ENCODE peak calls at places on chromosomes 13 and 19, in seven cellular contexts. A is SK-N-SH, D is HepG2, Q is H1, S is HCT116, X is K562, R is GM12878. B is an unnamed sample.

GRCh38 chr13:51035469-51035868 is 75.6 kb downstream of the C13orf42 start:
- DNase-seq in S (no peak), Q (no peak), A (no peak), R (no peak), X (no peak), D (no peak), B (no peak)

GRCh38 chr13:51380269-51380668 is 40.8 kb downstream of the SERPINE3 start:
- DNase-seq in S (no peak), X (no peak), D (no peak), Q (no peak), A (no peak), R (no peak), B (no peak)

GRCh38 chr19:4896372-4896771 is 6.3 kb downstream of the ARRDC5 start:
- DNase-seq in R (no peak), Q (no peak), A (no peak), S (no peak), D (no peak), X (no peak), B (no peak)

GRCh38 chr13:98802999-98803666 is 50.7 kb upstream of the SLC15A1 start:
- DNase-seq in D (no peak), X (no peak), Q (no peak), R (no peak), A (no peak), S (no peak), B (no peak)

GRCh38 chr19:36417752-36418286 is 625 bp downstream of the ZFP82 start:
- DNase-seq in D (no peak), Q (no peak), A (no peak), S (no peak), X (peak), R (no peak), B (no peak)

GRCh38 chr13:41019027-41019487 is at the start of gene ELF1:
- DNase-seq in Q (no peak), S (peak), A (no peak), R (peak), D (peak), X (peak), B (peak)

GRCh38 chr13:100044936-100045335 is 44.0 kb upstream of the PCCA start:
- DNase-seq in R (no peak), S (no peak), A (no peak), D (peak), Q (no peak), X (no peak), B (no peak)

GRCh38 chr19:10820173-10820572 is 15.8 kb downstream of the TMED1 start:
- DNase-seq in D (no peak), R (no peak), A (peak), S (no peak), Q (no peak), X (peak), B (no peak)

GRCh38 chr13:76778906-76779305 is 107.3 kb downstream of the KCTD12 start:
- DNase-seq in D (no peak), X (no peak), R (no peak), Q (no peak), A (no peak), S (no peak), B (no peak)

GRCh38 chr13:101661839-101662238 is 209.4 kb downstream of the ITGBL1 start:
- DNase-seq in A (no peak), R (no peak), Q (no peak), X (no peak), D (no peak), S (no peak), B (no peak)

GRCh38 chr19:3776479-3777040 is 4.5 kb upstream of the RAX2 start:
- DNase-seq in D (no peak), X (no peak), Q (no peak), A (no peak), R (no peak), S (no peak), B (no peak)

GRCh38 chr13:109584844-109585361 is 201.5 kb downstream of the IRS2 start:
- DNase-seq in S (no peak), X (no peak), Q (no peak), D (no peak), R (no peak), A (no peak), B (peak)

GRCh38 chr19:47826800-47827199 is 5.1 kb downstream of the CRX start:
- DNase-seq in S (no peak), R (no peak), X (no peak), A (no peak), Q (no peak), D (no peak), B (no peak)

GRCh38 chr19:45276284-45276687 is 25.2 kb downstream of the MARK4 start:
- DNase-seq in A (peak), D (peak), Q (no peak), R (no peak), S (no peak), X (no peak), B (no peak)

GRCh38 chr19:45976180-45976579 is 2.5 kb upstream of the NOVA2 start:
- DNase-seq in A (no peak), R (no peak), D (no peak), S (no peak), Q (no peak), X (no peak), B (no peak)

GRCh38 chr19:47039239-47039874 is 9.1 kb downstream of the TMEM160 start:
- DNase-seq in A (no peak), S (no peak), D (no peak), Q (no peak), X (no peak), R (no peak), B (no peak)

GRCh38 chr19:4108767-4109625 is 14.9 kb downstream of the MAP2K2 start:
- DNase-seq in Q (no peak), R (peak), A (no peak), X (no peak), S (no peak), D (no peak), B (no peak)

GRCh38 chr13:41284512-41285288 is 21.3 kb upstream of the MTRF1 start:
- DNase-seq in S (peak), R (no peak), D (peak), A (no peak), X (no peak), Q (no peak), B (peak)

GRCh38 chr19:45939792-45940514 is 25.4 kb upstream of the NANOS2 start:
- DNase-seq in S (no peak), D (no peak), Q (no peak), R (no peak), A (no peak), X (no peak), B (no peak)

GRCh38 chr13:107665926-107666458 is 549.3 kb downstream of the LIG4 start:
- DNase-seq in S (no peak), D (no peak), X (no peak), Q (no peak), A (no peak), R (no peak), B (no peak)

GRCh38 chr19:4988770-4989251 is 19.9 kb downstream of the KDM4B start:
- DNase-seq in D (no peak), S (no peak), A (no peak), Q (no peak), R (no peak), X (no peak), B (no peak)

GRCh38 chr13:51995677-51996551 is 15.3 kb downstream of the ATP7B start:
- DNase-seq in X (peak), D (no peak), A (no peak), S (no peak), Q (no peak), R (no peak), B (peak)

GRCh38 chr13:50115695-50116094 is 100.5 kb downstream of the KCNRG start:
- DNase-seq in X (no peak), A (no peak), D (no peak), Q (no peak), S (no peak), R (no peak), B (no peak)

GRCh38 chr19:35299523-35300339 is 7.8 kb downstream of the MAG start:
- DNase-seq in D (no peak), R (no peak), S (no peak), X (peak), A (peak), Q (no peak), B (no peak)

GRCh38 chr13:112893570-112894422 is 75.2 kb upstream of the MCF2L start:
- DNase-seq in R (no peak), X (peak), D (peak), S (no peak), Q (peak), A (peak), B (peak)

GRCh38 chr19:2887391-2887914 is 13.3 kb upstream of the ZNF57 start:
- DNase-seq in D (peak), Q (no peak), A (peak), R (no peak), X (peak), S (peak), B (peak)

GRCh38 chr19:4844348-4845179 is 13.1 kb upstream of the TICAM1 start:
- DNase-seq in S (no peak), Q (no peak), X (no peak), A (no peak), R (no peak), D (peak), B (no peak)

GRCh38 chr13:48772908-48773307 is 119.2 kb downstream of the CYSLTR2 start:
- DNase-seq in D (no peak), R (no peak), S (no peak), X (no peak), Q (no peak), A (no peak), B (no peak)

GRCh38 chr13:21137696-21138095 is 38.7 kb downstream of the SKA3 start:
- DNase-seq in X (no peak), Q (no peak), S (peak), A (no peak), D (peak), R (no peak), B (no peak)
- TF ChIP-seq JUND in X (peak), Q (no peak), S (peak), A (no peak), D (no peak), R (no peak), B (no peak)

GRCh38 chr13:32829269-32829668 is 187.0 kb upstream of the KL start:
- DNase-seq in X (no peak), A (no peak), R (no peak), Q (no peak), S (no peak), D (no peak), B (no peak)
- TF ChIP-seq JUND in X (no peak), A (no peak), R (no peak), Q (no peak), S (no peak), D (no peak), B (no peak)

GRCh38 chr19:1111641-1112253 is 8.0 kb downstream of the GPX4 start:
- DNase-seq in S (no peak), D (no peak), A (no peak), X (no peak), Q (no peak), R (no peak), B (no peak)
- TF ChIP-seq JUND in S (no peak), D (no peak), A (no peak), X (no peak), Q (no peak), R (no peak), B (no peak)

GRCh38 chr19:41706741-41707501 is 1.5 kb upstream of the CEACAM5 start:
- DNase-seq in R (peak), D (peak), X (peak), A (peak), Q (peak), S (peak), B (peak)
- TF ChIP-seq JUND in R (no peak), D (no peak), X (no peak), A (no peak), Q (no peak), S (no peak), B (no peak)

GRCh38 chr13:74794582-74794981 is 660.4 kb upstream of the KLF12 start:
- DNase-seq in X (no peak), S (no peak), Q (no peak), D (no peak), R (no peak), A (no peak), B (no peak)
- TF ChIP-seq JUND in X (no peak), S (no peak), Q (no peak), D (no peak), R (no peak), A (no peak), B (no peak)

GRCh38 chr13:27569405-27569804 is 50.9 kb downstream of the LNX2 start:
- DNase-seq in A (no peak), X (no peak), S (no peak), D (no peak), Q (no peak), R (peak), B (no peak)
- TF ChIP-seq JUND in A (no peak), X (no peak), S (no peak), D (no peak), Q (no peak), R (peak), B (no peak)

DNA sequence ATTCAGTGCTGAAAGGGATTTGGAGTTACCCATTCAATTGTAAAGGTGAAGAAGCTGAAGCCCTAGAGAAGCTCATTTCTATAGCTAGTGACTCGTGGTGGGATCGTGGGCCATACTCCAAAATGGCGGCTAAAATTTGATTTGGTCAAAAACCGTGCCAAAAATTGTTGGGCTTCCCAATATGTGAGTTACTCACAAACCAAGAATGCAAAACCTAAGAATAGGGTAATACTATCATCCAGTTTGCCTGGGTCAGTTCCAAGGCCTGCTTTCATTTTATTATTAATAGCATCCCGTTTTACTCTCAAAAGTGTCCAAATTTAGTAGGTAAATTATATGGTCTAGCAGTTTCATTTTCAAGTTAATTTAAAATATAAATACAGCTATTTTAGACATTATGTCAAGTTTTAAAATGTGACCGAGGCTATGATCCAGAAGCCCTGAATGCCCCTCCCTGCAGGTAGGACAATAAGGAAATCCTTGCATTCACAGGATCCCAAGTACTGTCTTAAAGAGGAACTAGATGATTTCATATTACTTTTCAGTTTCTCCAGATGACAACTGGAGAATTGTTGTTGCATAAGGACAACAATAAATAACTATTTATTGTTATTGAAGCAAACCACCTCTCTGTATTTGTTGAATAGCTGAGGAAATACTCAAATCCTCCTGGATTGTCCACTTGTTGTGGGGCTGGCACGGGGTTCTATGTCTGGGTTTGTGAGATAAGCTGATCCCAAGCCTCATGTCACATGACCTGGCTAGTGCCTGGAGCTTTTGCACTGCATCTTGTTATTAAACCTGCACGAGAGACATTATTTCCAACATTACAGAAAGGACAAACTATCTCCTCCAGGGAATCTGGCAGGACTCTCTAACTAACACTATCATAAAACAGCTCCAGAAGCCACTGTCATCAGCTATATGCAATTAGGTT is 11.6 kb upstream of the RAP2A start:
- DNase-seq in D (no peak), A (no peak), X (peak), S (no peak), R (no peak), Q (no peak), B (no peak)
- TF ChIP-seq JUND in D (no peak), A (no peak), X (no peak), S (no peak), R (no peak), Q (no peak), B (no peak)

DNA sequence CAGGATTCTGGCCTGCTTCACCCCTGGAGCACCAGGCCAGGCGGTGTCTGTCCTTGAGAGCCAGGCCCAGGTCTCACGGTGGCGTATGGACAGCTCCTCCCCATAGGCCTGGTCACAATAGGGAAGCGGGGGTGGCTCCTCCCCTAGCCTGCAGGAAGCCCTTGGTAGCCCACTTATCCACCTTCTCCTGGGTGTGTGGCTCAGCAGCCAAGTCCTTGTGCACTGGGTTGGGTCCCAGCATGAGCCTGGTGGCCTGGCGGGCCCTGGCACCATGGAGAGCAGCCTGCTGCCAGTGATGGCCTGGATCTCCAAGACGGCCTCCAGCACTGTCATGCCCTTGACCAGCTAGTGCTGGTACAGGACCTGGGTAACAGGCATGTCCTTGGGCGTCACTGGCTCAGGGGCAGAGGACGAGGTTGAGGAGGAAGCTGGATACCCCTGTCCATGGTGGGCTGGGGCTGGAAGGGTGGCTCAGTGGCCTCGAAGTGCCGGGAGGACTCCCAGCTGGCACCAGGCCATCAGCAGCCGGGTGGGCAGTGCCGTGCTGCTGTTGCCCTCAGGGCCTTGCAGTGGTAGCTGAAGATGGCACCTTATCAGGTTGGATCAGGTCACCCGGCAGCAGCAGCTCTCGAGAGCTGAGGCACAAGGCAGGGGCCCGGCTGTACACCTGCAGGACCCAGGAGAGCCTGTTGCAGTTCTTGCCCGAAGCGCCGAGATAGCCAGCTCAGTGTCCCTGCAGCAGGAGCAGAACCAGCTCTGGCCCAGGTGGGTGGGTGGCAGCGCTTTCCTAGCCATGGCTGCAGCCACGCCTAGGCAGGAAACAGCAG is 8.1 kb downstream of the ACP4 start:
- DNase-seq in Q (no peak), S (no peak), X (no peak), R (no peak), A (peak), D (no peak), B (no peak)
- TF ChIP-seq JUND in Q (no peak), S (no peak), X (no peak), R (no peak), A (no peak), D (no peak), B (no peak)

GRCh38 chr13:105177265-105177900 is 1358.1 kb downstream of the EFNB2 start:
- DNase-seq in D (no peak), R (no peak), A (no peak), S (no peak), X (no peak), Q (no peak), B (no peak)
- TF ChIP-seq JUND in D (no peak), R (no peak), A (no peak), S (no peak), X (no peak), Q (no peak), B (no peak)